ENCODE peak calls at places on chromosome 13, in six cellular contexts. Z is lower lobe of right lung, T is heart right ventricle, D is fibroblast of lung, L is cardiac muscle cell, O is neural progenitor cell. W is an unnamed sample.
A peak's percentile ranks its signal among the peaks of the same experiment; 100 is the strongest.

GRCh38 chr13:99434258-99434788 is 66.9 kb upstream of the TM9SF2 start:
- DNase-seq in Z (no peak), T (no peak), D (no peak), L (no peak), O (no peak), W (no peak)

GRCh38 chr13:87999141-87999765 is 328.1 kb downstream of the SLITRK5 start:
- DNase-seq in Z (no peak), T (no peak), D (peak; percentile 44), L (no peak), O (no peak), W (no peak)

GRCh38 chr13:74423434-74423833 is 289.2 kb upstream of the KLF12 start:
- DNase-seq in Z (no peak), T (no peak), D (no peak), L (no peak), O (no peak), W (no peak)

GRCh38 chr13:114122591-114123211 is 9.7 kb downstream of the RASA3 start:
- DNase-seq in Z (peak; percentile 44), T (no peak), D (no peak), L (no peak), O (no peak), W (no peak)

GRCh38 chr13:42804244-42804868 is 23.0 kb downstream of the FAM216B start:
- DNase-seq in Z (no peak), T (no peak), D (no peak), L (no peak), O (no peak), W (no peak)

GRCh38 chr13:39998166-39998565 is 342.7 kb downstream of the COG6 start:
- DNase-seq in Z (no peak), T (no peak), D (no peak), L (no peak), O (peak; percentile 8), W (no peak)

GRCh38 chr13:101514695-101515275 is 62.3 kb downstream of the ITGBL1 start:
- DNase-seq in Z (no peak), T (no peak), D (peak; percentile 86), L (peak; percentile 64), O (peak; percentile 62), W (no peak)

GRCh38 chr13:43127103-43127817 is 103.9 kb downstream of the DNAJC15 start:
- DNase-seq in Z (no peak), T (peak; percentile 16), D (no peak), L (no peak), O (peak; percentile 51), W (no peak)

GRCh38 chr13:72457151-72457550 is 270.3 kb downstream of the MZT1 start:
- DNase-seq in Z (no peak), T (no peak), D (no peak), L (no peak), O (no peak), W (no peak)

GRCh38 chr13:30125422-30126073 is 181.8 kb downstream of the KATNAL1 start:
- DNase-seq in Z (no peak), T (no peak), D (peak; percentile 93), L (no peak), O (no peak), W (no peak)

GRCh38 chr13:113917096-113917495 is 53.2 kb upstream of the GAS6 start:
- DNase-seq in Z (no peak), T (no peak), D (no peak), L (no peak), O (no peak), W (no peak)

GRCh38 chr13:60348097-60348496 is 48.9 kb upstream of the TDRD3 start:
- DNase-seq in Z (no peak), T (no peak), D (no peak), L (no peak), O (no peak), W (no peak)

GRCh38 chr13:49649963-49650312 is 21.6 kb downstream of the ARL11 start:
- DNase-seq in Z (no peak), T (no peak), D (peak; percentile 73), L (no peak), O (no peak), W (no peak)

GRCh38 chr13:110815471-110816204 is 99.2 kb downstream of the ANKRD10 start:
- DNase-seq in Z (no peak), T (no peak), D (no peak), L (no peak), O (no peak), W (peak; percentile 44)

GRCh38 chr13:21022694-21023325 is 38.6 kb downstream of the LATS2 start:
- DNase-seq in Z (no peak), T (no peak), D (no peak), L (no peak), O (peak; percentile 35), W (no peak)

DNA sequence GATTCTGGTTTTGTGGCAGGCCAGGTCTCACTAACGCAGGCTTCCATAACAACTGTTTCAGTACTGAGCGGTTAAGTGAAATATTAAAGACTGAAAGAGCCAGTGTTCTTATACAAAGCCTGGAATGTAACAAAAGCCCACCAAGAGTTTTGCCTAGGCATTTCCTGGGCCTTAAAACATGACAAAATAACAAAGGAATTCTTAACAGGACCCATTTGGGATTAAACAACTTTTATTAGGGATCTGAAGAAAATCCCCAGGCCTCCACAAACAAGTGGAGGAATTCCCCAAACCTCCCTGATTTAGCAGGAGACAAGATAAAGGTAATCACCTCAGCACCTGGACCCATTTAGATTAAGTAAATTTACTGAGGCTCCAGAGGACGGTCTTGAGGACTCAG is 799.7 kb upstream of the SPRY2 start:
- DNase-seq in Z (no peak), T (no peak), D (no peak), L (no peak), O (peak; percentile 20), W (no peak)
- H3K27ac ChIP-seq in Z (no peak overlapping the region), T (no peak overlapping the region), D (no peak overlapping the region), L (no peak overlapping the region), O (peak overlapping the region; percentile 65), W (no peak overlapping the region)

DNA sequence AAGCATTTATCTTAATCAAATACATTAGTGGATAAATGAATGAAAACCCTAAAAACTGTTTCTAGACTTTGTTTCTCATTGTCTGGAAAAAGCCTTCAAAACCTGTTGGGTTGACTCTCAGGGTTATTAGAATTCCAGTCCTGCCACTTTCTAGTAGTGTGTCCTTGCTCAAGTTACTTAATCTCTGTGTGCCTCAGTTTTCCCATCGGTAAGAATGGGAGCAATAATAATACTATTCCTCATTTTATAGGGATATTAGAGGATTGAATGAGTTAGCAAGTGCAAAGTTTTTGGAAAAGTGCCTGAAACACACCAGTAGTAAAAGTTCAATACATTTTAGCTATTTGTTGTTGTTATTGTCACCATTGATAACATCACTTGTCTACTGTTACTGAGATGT is 2.9 kb downstream of the URAD start:
- DNase-seq in Z (no peak), T (no peak), D (no peak), L (no peak), O (no peak), W (no peak)
- H3K27me3 ChIP-seq in Z (peaks cover 78% of the 10 kb centered on the region), T (peaks cover 93% of the 10 kb centered on the region), D (peaks cover 22% of the 10 kb centered on the region), L (peaks cover 97% of the 10 kb centered on the region), O (peaks cover 100% of the 10 kb centered on the region), W (peaks cover 75% of the 10 kb centered on the region)

DNA sequence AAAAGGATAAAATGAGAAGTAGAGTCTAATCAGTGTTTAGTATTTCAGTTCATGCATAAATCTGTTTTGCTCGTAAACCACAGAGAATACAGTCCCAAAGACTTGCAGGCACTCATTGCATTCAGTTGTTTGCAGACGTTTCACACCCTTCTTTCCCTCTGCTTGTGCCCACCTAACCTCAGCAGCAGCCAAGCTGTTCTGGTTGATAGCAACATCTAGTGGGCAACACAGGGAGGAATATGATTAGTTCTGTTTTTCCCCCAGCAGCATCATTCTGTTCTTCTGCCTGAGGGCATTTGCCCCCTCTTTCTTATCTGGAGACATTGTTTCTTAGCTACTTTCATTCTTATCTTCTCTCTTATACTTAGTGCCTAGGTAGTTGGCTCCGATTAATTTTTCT is 135.6 kb downstream of the PAN3 start:
- DNase-seq in Z (no peak), T (no peak), D (no peak), L (no peak), O (peak; percentile 6), W (no peak)
- TF ChIP-seq CTCF in Z (no peak), T (no peak), D (no peak), L (no peak), O (peak; percentile 27), W (no peak)

DNA sequence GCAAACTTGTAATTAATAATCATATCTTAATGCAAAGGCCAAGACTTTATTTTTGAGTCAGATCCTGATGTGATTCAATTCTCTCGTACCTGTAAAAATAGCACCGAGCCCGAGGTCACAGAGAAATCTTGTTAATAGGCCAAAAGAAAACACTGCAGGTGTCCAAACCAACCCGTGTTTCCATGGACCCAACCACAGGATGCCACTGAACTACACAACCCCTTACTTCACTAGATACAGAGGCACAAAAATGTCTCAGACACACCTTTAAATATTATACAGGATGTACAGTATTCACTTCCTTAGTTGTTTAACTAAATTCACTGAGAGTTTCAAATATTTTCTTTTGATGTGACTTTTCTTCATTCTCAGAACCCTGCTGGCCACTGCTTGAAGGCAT is 530.9 kb downstream of the MYO16 start:
- DNase-seq in Z (no peak), T (no peak), D (no peak), L (no peak), O (no peak), W (no peak)
- H3K27ac ChIP-seq in Z (no peak overlapping the region), T (no peak overlapping the region), D (no peak overlapping the region), L (no peak overlapping the region), O (no peak overlapping the region), W (peak overlapping the region; percentile 67)

DNA sequence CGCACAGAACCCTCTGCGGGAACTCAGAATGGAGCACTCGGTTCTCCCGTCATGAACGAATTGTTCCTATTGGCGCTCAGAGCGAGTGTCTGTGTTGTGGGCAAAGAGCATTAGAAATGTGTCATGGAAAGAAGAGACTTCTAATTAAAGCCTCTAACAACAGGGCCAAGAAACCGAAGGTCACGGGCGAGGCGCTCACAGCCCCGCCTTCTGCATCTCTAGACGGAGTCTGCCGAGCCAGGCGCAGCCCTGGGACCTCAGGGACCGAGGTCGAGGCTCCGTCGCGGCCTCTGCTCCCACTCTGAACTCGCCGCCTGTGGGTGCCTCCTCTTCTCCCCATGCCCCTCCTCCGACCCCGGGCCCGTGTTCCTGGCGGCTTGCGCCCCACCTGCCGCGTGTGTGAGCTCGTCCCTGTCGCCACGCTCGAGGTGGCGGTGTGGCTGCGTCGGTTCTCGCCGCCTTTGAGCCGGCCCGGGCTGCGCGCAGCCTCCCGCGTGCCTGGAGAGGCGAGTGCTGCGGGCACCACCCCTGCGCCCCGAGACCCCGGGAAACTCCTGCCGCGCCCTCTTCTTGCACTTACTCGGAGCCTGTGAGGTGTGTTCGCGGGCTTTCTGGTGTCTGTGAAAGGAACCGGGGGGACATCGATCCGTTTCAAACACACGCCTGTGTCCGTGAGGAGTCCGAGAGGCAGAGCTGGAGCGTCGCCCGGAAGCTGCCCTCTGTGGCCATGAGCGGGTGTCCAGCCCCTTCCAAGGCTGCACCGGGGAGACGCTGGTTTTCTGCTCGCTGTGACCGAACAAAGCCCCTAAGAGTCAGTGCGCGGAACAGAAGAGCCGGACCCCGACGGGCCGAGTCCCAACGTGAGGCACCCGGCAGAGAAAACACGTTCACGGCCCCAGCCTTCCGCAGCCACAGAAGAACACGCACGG is 45.4 kb upstream of the SPACA7 start:
- DNase-seq in Z (no peak), T (no peak), D (no peak), L (no peak), O (no peak), W (no peak)
- H3K27me3 ChIP-seq in Z (peaks cover 53% of the 10 kb centered on the region), T (peaks cover 70% of the 10 kb centered on the region), D (no peaks in the 10 kb centered on the region), L (peaks cover 28% of the 10 kb centered on the region), O (no peaks in the 10 kb centered on the region), W (no peaks in the 10 kb centered on the region)

DNA sequence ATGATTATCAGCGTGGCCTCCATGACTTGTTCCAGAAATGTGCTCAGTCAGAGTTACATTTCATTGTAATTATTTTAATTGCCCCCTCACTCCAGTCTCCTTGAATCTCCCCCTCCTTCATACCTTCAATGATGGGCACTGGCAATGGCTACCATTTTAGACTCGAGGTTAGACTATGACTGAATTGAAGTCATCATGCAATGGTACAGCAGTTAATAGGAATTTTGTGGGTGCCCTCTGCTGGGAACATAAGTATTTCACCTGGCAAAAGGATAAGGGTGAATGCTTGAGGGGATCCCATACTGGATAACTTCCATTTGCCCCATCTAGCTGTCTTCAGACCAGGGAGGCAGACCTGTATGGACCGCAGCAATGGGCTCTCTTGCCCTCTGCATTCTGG is 32.2 kb upstream of the USP12 start:
- DNase-seq in Z (no peak), T (no peak), D (peak; percentile 41), L (no peak), O (no peak), W (no peak)
- TF ChIP-seq CTCF in Z (no peak), T (no peak), D (no peak), L (peak; percentile 18), O (no peak), W (peak; percentile 6)